ENCODE peak calls at places on chromosome 2, in four cellular contexts. V is K562, J is A549, I is GM12878. L is an unnamed sample.

GRCh38 chr2:157190151-157190550 is 67.4 kb upstream of the GALNT5 start:
- DNase-seq in J (peak), I (no peak), V (no peak), L (peak)

GRCh38 chr2:150729495-150729955 is 242.1 kb upstream of the RND3 start:
- DNase-seq in I (peak), V (no peak), J (no peak), L (peak)

GRCh38 chr2:219331560-219332213 is 857 bp downstream of the RESP18 start:
- DNase-seq in V (peak), J (no peak), I (no peak), L (peak)

GRCh38 chr2:84257871-84258270 is 201.2 kb downstream of the SUCLG1 start:
- DNase-seq in V (no peak), I (no peak), J (peak), L (no peak)

GRCh38 chr2:16271231-16271896 is 331.0 kb downstream of the MYCN start:
- DNase-seq in I (no peak), J (no peak), V (no peak), L (no peak)

GRCh38 chr2:3692375-3692774 is 11.0 kb upstream of the DCDC2C start:
- DNase-seq in I (no peak), J (peak), V (peak), L (peak)

GRCh38 chr2:170300993-170301392 is 123.0 kb downstream of the MYO3B start:
- DNase-seq in I (no peak), V (no peak), J (no peak), L (no peak)

GRCh38 chr2:108640731-108641130 is 78.6 kb upstream of the RANBP2 start:
- DNase-seq in J (peak), I (no peak), V (no peak), L (peak)

GRCh38 chr2:231138699-231139098 is 13.9 kb upstream of the HTR2B start:
- DNase-seq in I (no peak), V (no peak), J (no peak), L (peak)

GRCh38 chr2:161044095-161044874 is 115.9 kb upstream of the TANK start:
- DNase-seq in I (no peak), V (no peak), J (no peak), L (peak)

GRCh38 chr2:16038586-16038985 is 98.2 kb downstream of the MYCN start:
- DNase-seq in I (no peak), J (no peak), V (no peak), L (no peak)

GRCh38 chr2:102520801-102521200 is 47.8 kb downstream of the SLC9A4 start:
- DNase-seq in I (no peak), J (no peak), V (no peak), L (no peak)

GRCh38 chr2:221448857-221449390 is 123.2 kb downstream of the EPHA4 start:
- DNase-seq in J (no peak), V (no peak), I (no peak), L (no peak)

GRCh38 chr2:6523476-6523875 is 342.2 kb downstream of the CMPK2 start:
- DNase-seq in J (no peak), I (no peak), V (no peak), L (no peak)

GRCh38 chr2:6531304-6531703 is 334.4 kb downstream of the CMPK2 start:
- DNase-seq in I (no peak), V (no peak), J (no peak), L (no peak)

GRCh38 chr2:6524678-6525367 is 340.9 kb downstream of the CMPK2 start:
- DNase-seq in I (no peak), V (no peak), J (no peak), L (peak)

GRCh38 chr2:6525371-6525770 is 340.3 kb downstream of the CMPK2 start:
- DNase-seq in J (no peak), V (no peak), I (no peak), L (no peak)

GRCh38 chr2:6526093-6526824 is 339.4 kb downstream of the CMPK2 start:
- DNase-seq in V (no peak), I (peak), J (no peak), L (no peak)
- TF ChIP-seq ELK1 in V (no peak), I (no peak), J (no peak), L (no peak)

DNA sequence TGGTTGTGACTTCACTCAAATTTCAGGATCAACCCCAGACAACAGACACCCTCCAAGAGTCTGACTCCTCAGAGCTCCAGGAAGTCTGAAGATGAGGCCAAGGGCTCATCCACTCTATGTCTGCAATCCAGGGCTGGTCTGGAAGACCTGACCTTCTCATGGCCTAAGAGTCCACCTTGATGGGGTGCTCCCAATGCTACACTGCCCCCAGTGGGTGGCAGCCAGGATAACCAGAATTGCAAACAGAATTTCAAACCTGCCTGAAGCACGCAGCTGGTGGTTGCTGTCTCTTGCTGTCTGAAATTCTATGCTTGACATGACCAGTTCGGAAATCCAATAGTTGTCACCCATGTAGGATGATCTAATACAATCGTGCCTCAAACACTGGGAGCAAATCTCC is 96.0 kb downstream of the UXS1 start:
- DNase-seq in V (no peak), I (no peak), J (peak), L (no peak)
- TF ChIP-seq RAD21 in V (no peak), I (peak), J (peak), L (no peak)

GRCh38 chr2:152384992-152385391 is 50.0 kb downstream of the FMNL2 start:
- DNase-seq in V (no peak), I (no peak), J (no peak), L (no peak)
- TF ChIP-seq ELK1 in V (no peak), I (no peak), J (no peak), L (no peak)

DNA sequence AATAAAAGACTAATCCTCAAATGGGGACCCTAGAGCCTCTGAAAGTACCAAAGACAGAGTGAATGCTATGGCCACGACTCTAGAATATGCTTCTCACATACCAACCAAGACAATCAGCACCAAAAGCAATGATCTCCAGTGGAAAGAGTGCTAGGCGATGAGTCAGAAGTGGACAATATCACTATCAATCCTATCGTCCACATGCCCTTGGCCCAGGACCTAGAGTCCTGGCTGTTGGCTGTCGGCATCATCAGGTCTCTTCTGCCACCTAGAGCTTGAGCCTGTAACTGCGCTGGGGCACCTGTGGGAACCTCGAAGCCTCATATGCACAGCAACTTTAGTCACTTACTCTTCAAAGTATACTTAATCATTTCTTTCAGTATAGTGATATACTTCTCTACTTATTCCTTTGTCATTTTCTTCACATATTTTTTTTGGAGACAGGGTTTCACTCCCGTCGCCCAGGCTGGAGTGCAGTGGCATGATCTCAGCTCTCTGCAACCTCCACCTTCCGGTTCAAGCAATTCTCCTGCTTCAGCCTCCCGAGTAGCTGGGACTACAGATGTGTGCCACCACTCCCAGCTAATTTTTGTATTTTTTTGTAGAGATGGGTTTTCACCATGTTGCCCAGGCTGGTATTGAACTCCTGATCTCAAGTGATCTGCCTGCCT is 29.7 kb downstream of the NOL10 start:
- DNase-seq in J (peak), I (no peak), V (peak), L (peak)
- TF ChIP-seq RAD21 in J (peak), I (peak), V (peak), L (peak)

GRCh38 chr2:207860685-207861084 is 91.0 kb upstream of the FZD5 start:
- DNase-seq in J (no peak), V (no peak), I (no peak), L (no peak)

GRCh38 chr2:207867075-207867474 is 97.4 kb upstream of the FZD5 start:
- DNase-seq in I (no peak), J (no peak), V (no peak), L (peak)

GRCh38 chr2:207863345-207863744 is 93.6 kb upstream of the FZD5 start:
- DNase-seq in I (no peak), J (no peak), V (no peak), L (no peak)

GRCh38 chr2:207865210-207865609 is 95.5 kb upstream of the FZD5 start:
- DNase-seq in I (no peak), V (no peak), J (no peak), L (no peak)

GRCh38 chr2:207861789-207862188 is 92.1 kb upstream of the FZD5 start:
- DNase-seq in I (no peak), J (no peak), V (peak), L (no peak)
- TF ChIP-seq ELK1 in I (no peak), J (no peak), V (no peak), L (no peak)

GRCh38 chr2:212180684-212181083 is 357.9 kb downstream of the ERBB4 start:
- DNase-seq in J (no peak), I (no peak), V (no peak), L (no peak)

GRCh38 chr2:212173771-212174510 is 364.7 kb downstream of the ERBB4 start:
- DNase-seq in J (no peak), I (no peak), V (no peak), L (peak)

GRCh38 chr2:212181646-212182045 is 357.0 kb downstream of the ERBB4 start:
- DNase-seq in V (no peak), J (no peak), I (no peak), L (no peak)

GRCh38 chr2:212176151-212176550 is 362.5 kb downstream of the ERBB4 start:
- DNase-seq in I (no peak), V (no peak), J (no peak), L (no peak)

GRCh38 chr2:212177724-212178123 is 360.9 kb downstream of the ERBB4 start:
- DNase-seq in J (no peak), V (no peak), I (no peak), L (peak)
- TF ChIP-seq RAD21 in J (no peak), V (no peak), I (no peak), L (no peak)

DNA sequence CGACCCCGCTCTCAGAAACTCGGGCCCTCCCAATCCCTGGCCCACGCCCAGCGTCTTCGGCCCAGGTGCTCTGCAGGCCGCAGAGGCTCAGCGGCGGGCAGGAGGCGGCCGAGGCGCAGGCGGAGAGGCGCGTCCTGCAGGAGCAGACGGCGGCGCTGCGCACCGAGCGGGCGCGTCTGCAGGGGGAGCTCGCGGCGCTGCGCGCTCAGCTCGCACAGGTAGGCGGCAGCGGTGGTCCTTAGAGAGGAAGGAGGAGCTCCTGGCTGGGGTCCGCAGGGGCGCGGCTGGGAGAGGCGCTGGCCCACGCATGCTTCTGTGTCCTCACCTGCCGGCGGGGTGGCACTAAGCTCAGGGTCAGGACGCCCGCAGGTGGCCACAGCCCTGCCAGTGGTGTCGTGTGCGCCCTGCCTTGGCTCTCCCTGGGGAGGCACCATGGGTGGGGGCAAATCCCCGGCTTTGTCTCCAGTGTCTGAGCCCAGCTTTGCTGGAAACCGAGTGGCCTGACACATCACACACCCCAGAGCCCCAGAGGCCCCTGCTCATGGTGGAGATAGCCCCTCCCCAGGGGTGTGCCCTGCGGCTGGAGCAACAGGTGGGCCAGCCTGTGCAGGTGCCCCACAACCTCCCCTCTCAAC is 14.9 kb upstream of the SNED1 start:
- DNase-seq in V (peak), J (peak), I (no peak), L (peak)
- TF ChIP-seq ELK1 in V (no peak), J (no peak), I (no peak), L (no peak)

GRCh38 chr2:120435671-120436459 is 89.9 kb downstream of the INHBB start:
- DNase-seq in I (no peak), J (no peak), V (no peak), L (no peak)

GRCh38 chr2:120436460-120436739 is 90.5 kb downstream of the INHBB start:
- DNase-seq in V (no peak), I (no peak), J (no peak), L (no peak)

GRCh38 chr2:120438301-120439066 is 92.5 kb downstream of the INHBB start:
- DNase-seq in V (no peak), J (no peak), I (no peak), L (no peak)

GRCh38 chr2:120437604-120438000 is 91.7 kb downstream of the INHBB start:
- DNase-seq in I (no peak), J (no peak), V (no peak), L (no peak)

GRCh38 chr2:120436885-120437603 is 91.1 kb downstream of the INHBB start:
- DNase-seq in V (peak), J (peak), I (no peak), L (peak)
- TF ChIP-seq RAD21 in V (peak), J (peak), I (peak), L (peak)

DNA sequence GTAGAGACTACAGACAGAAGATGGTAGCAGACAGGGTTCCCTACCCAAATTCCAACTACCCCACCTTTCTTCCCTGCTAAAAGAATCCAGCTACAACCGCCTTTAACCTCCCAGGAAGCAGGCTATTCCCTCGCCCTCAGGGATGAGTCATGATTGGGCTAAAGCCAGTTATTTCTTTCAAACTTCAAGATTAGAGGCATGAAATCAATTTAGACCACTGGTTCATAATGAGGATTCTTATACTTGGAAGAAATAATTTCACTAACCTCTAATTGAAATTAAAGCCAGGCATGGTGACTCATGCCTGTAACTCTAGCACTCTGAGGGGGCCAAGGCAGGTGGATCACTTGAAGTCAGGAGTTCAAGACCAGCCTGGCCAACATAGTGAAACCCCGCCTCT is 20.0 kb downstream of the TRIP12 start:
- DNase-seq in I (no peak), V (peak), J (peak), L (peak)
- TF ChIP-seq ELK1 in I (no peak), V (no peak), J (no peak), L (no peak)

DNA sequence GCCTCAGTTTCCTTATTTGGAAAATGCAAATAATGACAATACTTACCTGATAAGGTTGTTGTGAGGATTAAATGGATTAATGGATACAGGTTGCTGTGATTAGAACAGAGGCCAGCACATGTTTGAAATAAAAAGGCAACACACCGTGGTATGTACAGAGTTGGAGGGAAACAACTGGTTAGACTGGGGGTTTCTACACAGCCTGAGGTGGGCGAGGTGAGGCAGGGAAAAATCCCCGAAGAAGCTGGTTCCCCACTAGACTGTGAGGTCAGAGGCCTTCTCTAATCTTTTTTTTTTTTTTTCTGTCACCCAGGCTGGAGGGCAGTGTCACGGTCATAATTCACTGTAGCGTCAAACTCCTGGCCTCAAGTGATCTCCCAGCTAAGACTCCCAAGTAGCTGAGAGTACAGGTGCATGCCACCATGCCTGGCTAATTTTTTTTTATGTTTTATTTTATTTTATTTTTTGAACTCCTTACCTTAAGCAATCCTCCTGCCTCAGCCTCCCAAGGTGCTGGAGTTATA is 1.2 kb upstream of the E2F6 start:
- DNase-seq in J (no peak), V (peak), I (no peak), L (no peak)
- TF ChIP-seq RAD21 in J (no peak), V (no peak), I (no peak), L (no peak)

L was measured in IMR-90.